ENCODE peak calls at places on chromosomes 12 and 14, in seven cellular contexts. One of them, this sample, is unnamed.

GRCh38 chr14:105070760-105071137 is 5.5 kb upstream of the GPR132 start:
- DNase-seq in AG04450: no peak
- DNase-seq in colonic mucosa: no peak
- DNase-seq in body of pancreas: no peak
- DNase-seq in uterus: no peak
- DNase-seq in DND-41: no peak
- DNase-seq in GM12878: peak
- DNase-seq in this sample: no peak

GRCh38 chr12:118537481-118537917 is 161.1 kb downstream of the SUDS3 start:
- DNase-seq in AG04450: no peak
- DNase-seq in uterus: no peak
- DNase-seq in GM12878: no peak
- DNase-seq in body of pancreas: no peak
- DNase-seq in colonic mucosa: no peak
- DNase-seq in DND-41: no peak
- DNase-seq in this sample: no peak

GRCh38 chr14:57058319-57058718 is 210.4 kb downstream of the EXOC5 start:
- DNase-seq in uterus: no peak
- DNase-seq in body of pancreas: peak
- DNase-seq in AG04450: no peak
- DNase-seq in DND-41: no peak
- DNase-seq in GM12878: no peak
- DNase-seq in colonic mucosa: no peak
- DNase-seq in this sample: no peak

GRCh38 chr12:71686658-71687025 is 760 bp downstream of the TMEM19 start:
- DNase-seq in GM12878: no peak
- DNase-seq in uterus: no peak
- DNase-seq in colonic mucosa: no peak
- DNase-seq in DND-41: no peak
- DNase-seq in body of pancreas: no peak
- DNase-seq in AG04450: no peak
- DNase-seq in this sample: no peak

GRCh38 chr14:97274626-97275025 is 477.4 kb downstream of the VRK1 start:
- DNase-seq in DND-41: no peak
- DNase-seq in AG04450: no peak
- DNase-seq in body of pancreas: no peak
- DNase-seq in colonic mucosa: no peak
- DNase-seq in GM12878: no peak
- DNase-seq in uterus: no peak
- DNase-seq in this sample: no peak

GRCh38 chr14:72970824-72971434 is 44.7 kb downstream of the DCAF4 start:
- DNase-seq in body of pancreas: no peak
- DNase-seq in GM12878: no peak
- DNase-seq in AG04450: no peak
- DNase-seq in uterus: no peak
- DNase-seq in DND-41: no peak
- DNase-seq in colonic mucosa: no peak
- DNase-seq in this sample: no peak

GRCh38 chr12:32589165-32589891 is 89.8 kb upstream of the DNM1L start:
- DNase-seq in GM12878: no peak
- DNase-seq in uterus: no peak
- DNase-seq in body of pancreas: no peak
- DNase-seq in colonic mucosa: no peak
- DNase-seq in DND-41: no peak
- DNase-seq in AG04450: no peak
- DNase-seq in this sample: no peak

GRCh38 chr12:9732966-9733461 is at the start of gene CLECL1:
- DNase-seq in body of pancreas: no peak
- DNase-seq in colonic mucosa: no peak
- DNase-seq in uterus: no peak
- DNase-seq in DND-41: no peak
- DNase-seq in GM12878: no peak
- DNase-seq in AG04450: no peak
- DNase-seq in this sample: no peak

GRCh38 chr12:3222306-3222705 is 145.1 kb downstream of the TSPAN9 start:
- DNase-seq in colonic mucosa: no peak
- DNase-seq in uterus: no peak
- DNase-seq in AG04450: no peak
- DNase-seq in body of pancreas: no peak
- DNase-seq in DND-41: no peak
- DNase-seq in GM12878: no peak
- DNase-seq in this sample: no peak

GRCh38 chr14:72512925-72513324 is 381.0 kb downstream of the DPF3 start:
- DNase-seq in uterus: no peak
- DNase-seq in DND-41: no peak
- DNase-seq in GM12878: no peak
- DNase-seq in colonic mucosa: no peak
- DNase-seq in body of pancreas: no peak
- DNase-seq in AG04450: no peak
- DNase-seq in this sample: peak

GRCh38 chr12:56996793-56997545 is 9.4 kb downstream of the ZBTB39 start:
- DNase-seq in AG04450: no peak
- DNase-seq in GM12878: no peak
- DNase-seq in colonic mucosa: peak
- DNase-seq in DND-41: no peak
- DNase-seq in uterus: no peak
- DNase-seq in body of pancreas: no peak
- DNase-seq in this sample: peak

GRCh38 chr14:23447634-23448353 is 12.3 kb upstream of the MYH7 start:
- DNase-seq in AG04450: no peak
- DNase-seq in colonic mucosa: peak
- DNase-seq in body of pancreas: peak
- DNase-seq in uterus: no peak
- DNase-seq in DND-41: no peak
- DNase-seq in GM12878: no peak
- DNase-seq in this sample: peak
- H3K27ac ChIP-seq in AG04450: no peak
- H3K27ac ChIP-seq in colonic mucosa: peak
- H3K27ac ChIP-seq in body of pancreas: peak
- H3K27ac ChIP-seq in uterus: no peak
- H3K27ac ChIP-seq in DND-41: no peak
- H3K27ac ChIP-seq in GM12878: peak
- H3K27ac ChIP-seq in this sample: peak

DNA sequence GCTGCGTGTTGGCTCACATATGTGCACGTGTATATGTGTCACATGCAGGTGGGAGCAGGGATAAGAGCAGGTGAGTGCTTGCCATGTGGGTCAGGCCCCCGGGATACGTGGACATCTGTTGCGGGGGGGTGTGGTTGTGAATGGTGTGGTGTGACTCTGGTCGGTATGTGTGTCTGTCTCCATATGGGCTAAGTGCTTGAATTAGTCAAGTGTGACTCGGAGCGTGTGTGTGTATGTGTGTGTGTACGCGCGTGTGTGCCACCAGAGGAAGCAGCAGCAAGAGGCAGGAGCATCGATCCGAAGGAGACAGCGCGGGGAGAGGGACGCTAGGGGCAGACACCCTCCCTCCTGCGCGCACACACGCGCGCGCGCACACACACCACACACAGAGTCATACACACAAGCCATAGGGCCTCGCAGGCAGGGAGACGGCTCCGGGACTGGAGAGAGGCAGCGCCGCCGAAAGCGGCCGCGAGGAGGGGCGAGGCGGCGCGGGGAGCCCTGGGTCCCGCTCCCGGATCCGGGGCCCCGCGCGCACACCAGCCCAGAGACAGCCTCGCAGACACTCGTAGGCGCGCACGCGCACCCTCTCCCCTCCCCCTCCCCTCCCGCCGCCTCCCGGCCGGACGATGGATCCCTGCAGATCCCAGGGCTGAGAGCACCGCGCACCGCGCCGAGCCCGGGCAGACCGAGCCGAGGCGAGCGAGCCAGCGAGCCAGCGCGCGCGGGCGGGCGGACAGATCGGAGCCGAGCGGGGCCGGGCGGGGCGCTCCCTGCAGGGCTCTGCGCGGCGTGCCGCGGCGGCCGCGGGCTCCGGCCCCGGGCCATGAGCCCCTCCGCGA is at the start of gene ASIC1:
- DNase-seq in GM12878: no peak
- DNase-seq in DND-41: peak
- DNase-seq in colonic mucosa: peak
- DNase-seq in body of pancreas: peak
- DNase-seq in uterus: peak
- DNase-seq in AG04450: no peak
- DNase-seq in this sample: no peak
- TF ChIP-seq CTCF in GM12878: no peak
- TF ChIP-seq CTCF in DND-41: peak
- TF ChIP-seq CTCF in colonic mucosa: no peak
- TF ChIP-seq CTCF in body of pancreas: peak
- TF ChIP-seq CTCF in uterus: peak
- TF ChIP-seq CTCF in AG04450: peak
- TF ChIP-seq CTCF in this sample: no peak

GRCh38 chr12:4910502-4911315 is 1.0 kb downstream of the KCNA1 start:
- DNase-seq in GM12878: no peak
- DNase-seq in DND-41: no peak
- DNase-seq in body of pancreas: no peak
- DNase-seq in AG04450: no peak
- DNase-seq in colonic mucosa: no peak
- DNase-seq in uterus: no peak
- DNase-seq in this sample: no peak
- H3K4me3 ChIP-seq in GM12878: peak
- H3K4me3 ChIP-seq in DND-41: no peak
- H3K4me3 ChIP-seq in body of pancreas: no peak
- H3K4me3 ChIP-seq in AG04450: peak
- H3K4me3 ChIP-seq in colonic mucosa: peak
- H3K4me3 ChIP-seq in uterus: peak
- H3K4me3 ChIP-seq in this sample: peak

GRCh38 chr14:103741876-103742275 is 26.3 kb downstream of the ZFYVE21 start:
- DNase-seq in AG04450: no peak
- DNase-seq in GM12878: no peak
- DNase-seq in colonic mucosa: no peak
- DNase-seq in uterus: no peak
- DNase-seq in body of pancreas: no peak
- DNase-seq in DND-41: no peak
- DNase-seq in this sample: no peak
- H3K27ac ChIP-seq in AG04450: no peak
- H3K27ac ChIP-seq in GM12878: no peak
- H3K27ac ChIP-seq in colonic mucosa: no peak
- H3K27ac ChIP-seq in uterus: no peak
- H3K27ac ChIP-seq in body of pancreas: no peak
- H3K27ac ChIP-seq in DND-41: no peak
- H3K27ac ChIP-seq in this sample: no peak

DNA sequence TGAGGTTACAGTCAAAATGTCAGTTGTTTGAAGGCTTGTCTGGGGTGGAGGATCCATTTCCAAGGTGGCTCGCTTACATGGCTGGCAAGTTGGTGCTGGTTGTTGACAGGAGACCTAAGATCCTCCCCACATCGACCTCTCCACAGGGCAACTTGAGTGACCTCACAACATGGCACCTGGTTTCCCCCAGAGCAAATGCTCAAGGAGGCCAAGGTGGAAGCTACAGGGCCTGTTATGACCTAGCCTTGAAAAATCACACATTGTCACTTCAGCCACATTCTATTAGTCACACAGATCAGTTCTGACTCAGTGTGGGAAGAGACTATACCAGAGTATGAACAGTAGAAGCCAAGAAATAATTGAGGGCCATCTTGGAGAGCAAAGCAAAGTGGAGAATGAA is 11.3 kb upstream of the GNG2 start:
- DNase-seq in GM12878: no peak
- DNase-seq in uterus: no peak
- DNase-seq in DND-41: no peak
- DNase-seq in colonic mucosa: no peak
- DNase-seq in AG04450: no peak
- DNase-seq in body of pancreas: no peak
- DNase-seq in this sample: no peak
- TF ChIP-seq CTCF in GM12878: no peak
- TF ChIP-seq CTCF in uterus: no peak
- TF ChIP-seq CTCF in DND-41: no peak
- TF ChIP-seq CTCF in colonic mucosa: no peak
- TF ChIP-seq CTCF in AG04450: no peak
- TF ChIP-seq CTCF in body of pancreas: no peak
- TF ChIP-seq CTCF in this sample: no peak

DNA sequence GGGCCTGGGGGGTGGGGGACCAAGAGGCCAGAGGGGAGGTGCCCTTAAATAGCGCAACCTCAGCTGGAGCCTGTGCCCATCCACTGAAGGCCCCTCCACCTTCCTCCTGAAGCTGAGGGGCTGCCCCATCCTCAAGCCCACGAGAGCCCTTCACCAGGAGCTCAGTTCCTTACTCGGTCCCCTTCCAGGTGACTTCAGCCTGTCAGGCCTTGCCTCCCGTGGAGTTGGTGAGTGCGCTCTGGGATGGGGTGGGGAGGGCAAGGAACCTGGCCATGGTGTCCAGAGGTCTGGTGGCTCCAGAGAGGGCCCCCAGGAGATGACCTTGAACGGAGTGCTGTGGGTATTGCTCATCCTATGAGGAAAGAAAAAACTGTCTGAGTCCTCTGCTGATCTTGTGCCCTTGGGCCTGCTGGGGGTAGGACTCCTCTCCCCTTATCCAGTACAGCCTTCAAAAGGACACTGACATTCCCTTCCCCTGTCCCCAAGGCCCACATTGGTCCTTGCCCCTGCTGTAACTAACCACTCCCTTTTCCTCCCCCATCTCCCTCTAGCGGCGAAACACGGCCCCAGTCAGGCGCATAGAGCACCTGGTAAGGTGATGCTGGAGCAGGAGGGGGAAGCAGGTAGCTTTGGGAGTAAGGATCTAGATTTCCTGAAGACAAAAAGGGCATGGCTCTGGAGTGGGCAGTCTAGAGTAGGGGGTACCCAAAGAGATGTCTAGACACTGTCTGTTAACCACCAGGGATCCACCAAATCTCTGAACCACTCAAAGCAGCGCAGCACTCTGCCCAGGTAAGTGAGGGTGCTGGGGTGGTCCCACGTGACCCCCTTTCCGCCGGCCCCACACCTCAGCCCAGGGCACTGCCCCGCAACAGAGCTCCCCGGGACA is 3.6 kb downstream of the TNS2 start:
- DNase-seq in DND-41: no peak
- DNase-seq in AG04450: no peak
- DNase-seq in uterus: peak
- DNase-seq in GM12878: no peak
- DNase-seq in colonic mucosa: peak
- DNase-seq in body of pancreas: peak
- DNase-seq in this sample: no peak
- H3K4me3 ChIP-seq in DND-41: no peak
- H3K4me3 ChIP-seq in AG04450: peak
- H3K4me3 ChIP-seq in uterus: peak
- H3K4me3 ChIP-seq in GM12878: peak
- H3K4me3 ChIP-seq in colonic mucosa: peak
- H3K4me3 ChIP-seq in body of pancreas: peak
- H3K4me3 ChIP-seq in this sample: peak

GRCh38 chr14:74404435-74404834 is 21.6 kb downstream of the SYNDIG1L start:
- DNase-seq in AG04450: no peak
- DNase-seq in GM12878: no peak
- DNase-seq in body of pancreas: no peak
- DNase-seq in uterus: no peak
- DNase-seq in colonic mucosa: no peak
- DNase-seq in DND-41: no peak
- DNase-seq in this sample: no peak

GRCh38 chr14:74403619-74404417 is 22.2 kb downstream of the SYNDIG1L start:
- DNase-seq in colonic mucosa: no peak
- DNase-seq in body of pancreas: no peak
- DNase-seq in uterus: no peak
- DNase-seq in GM12878: no peak
- DNase-seq in DND-41: no peak
- DNase-seq in AG04450: no peak
- DNase-seq in this sample: no peak

GRCh38 chr14:74400919-74401503 is 25.0 kb downstream of the SYNDIG1L start:
- DNase-seq in AG04450: no peak
- DNase-seq in uterus: no peak
- DNase-seq in DND-41: no peak
- DNase-seq in GM12878: peak
- DNase-seq in body of pancreas: no peak
- DNase-seq in colonic mucosa: no peak
- DNase-seq in this sample: no peak

GRCh38 chr14:74401504-74402241 is 24.3 kb downstream of the SYNDIG1L start:
- DNase-seq in GM12878: peak
- DNase-seq in DND-41: peak
- DNase-seq in body of pancreas: no peak
- DNase-seq in AG04450: no peak
- DNase-seq in uterus: no peak
- DNase-seq in colonic mucosa: peak
- DNase-seq in this sample: no peak

GRCh38 chr14:74402264-74403251 is 23.5 kb downstream of the SYNDIG1L start:
- DNase-seq in body of pancreas: no peak
- DNase-seq in GM12878: no peak
- DNase-seq in DND-41: no peak
- DNase-seq in AG04450: no peak
- DNase-seq in colonic mucosa: no peak
- DNase-seq in uterus: no peak
- DNase-seq in this sample: no peak
- H3K27ac ChIP-seq in body of pancreas: no peak
- H3K27ac ChIP-seq in GM12878: peak
- H3K27ac ChIP-seq in DND-41: no peak
- H3K27ac ChIP-seq in AG04450: no peak
- H3K27ac ChIP-seq in colonic mucosa: no peak
- H3K27ac ChIP-seq in uterus: no peak
- H3K27ac ChIP-seq in this sample: no peak